ENCODE peak calls at places on chromosome 20, in five cellular contexts. K, R, B, M and F are unnamed samples.

GRCh38 chr20:3753098-3753497 is 14.5 kb downstream of the ADISSP start:
- DNase-seq in K (no peak), R (peak), B (peak), M (peak), F (peak)

GRCh38 chr20:6636209-6637159 is 131.0 kb upstream of the BMP2 start:
- DNase-seq in K (no peak), R (peak), B (peak), M (no peak), F (peak)

GRCh38 chr20:59976196-59976847 is 18.1 kb downstream of the CDH26 start:
- DNase-seq in K (no peak), R (no peak), B (no peak), M (no peak), F (no peak)

GRCh38 chr20:44331201-44331600 is 5.6 kb upstream of the R3HDML start:
- DNase-seq in K (no peak), R (no peak), B (no peak), M (no peak), F (no peak)

GRCh38 chr20:54212226-54212625 is 4.3 kb downstream of the PFDN4 start:
- DNase-seq in K (no peak), R (no peak), B (no peak), M (no peak), F (no peak)

GRCh38 chr20:13817342-13817741 is 32.5 kb downstream of the NDUFAF5 start:
- DNase-seq in K (no peak), R (no peak), B (no peak), M (no peak), F (no peak)

GRCh38 chr20:14116037-14116436 is 120.7 kb downstream of the MACROD2 start:
- DNase-seq in K (no peak), R (no peak), B (no peak), M (no peak), F (no peak)

GRCh38 chr20:36153754-36154695 is 515 bp upstream of the EPB41L1 start:
- DNase-seq in K (peak), R (peak), B (peak), M (peak), F (peak)

GRCh38 chr20:8735014-8735413 is 333.9 kb upstream of the PLCB4 start:
- DNase-seq in K (no peak), R (no peak), B (no peak), M (no peak), F (no peak)

GRCh38 chr20:34237942-34238341 is 3.3 kb upstream of the ASIP start:
- DNase-seq in K (no peak), R (no peak), B (no peak), M (no peak), F (no peak)

GRCh38 chr20:41395669-41396664 is 29.3 kb upstream of the EMILIN3 start:
- DNase-seq in K (no peak), R (peak), B (no peak), M (no peak), F (no peak)

GRCh38 chr20:23086931-23087411 is 847 bp upstream of the CD93 start:
- DNase-seq in K (peak), R (no peak), B (peak), M (no peak), F (no peak)

GRCh38 chr20:56808732-56809131 is 179.6 kb downstream of the TFAP2C start:
- DNase-seq in K (no peak), R (no peak), B (no peak), M (no peak), F (no peak)

GRCh38 chr20:2295886-2296544 is at the start of gene TGM3:
- DNase-seq in K (no peak), R (no peak), B (no peak), M (no peak), F (no peak)

GRCh38 chr20:2037296-2037914 is 43.5 kb upstream of the PDYN start:
- DNase-seq in K (no peak), R (no peak), B (no peak), M (no peak), F (no peak)